ENCODE peak calls at places on chromosome 13, in six cellular contexts. M, K, P, V, L and X are unnamed samples. For H3K27me3, the result is how much of the 10 kb centered on the place peaks cover.

GRCh38 chr13:106143392-106143791 is 392.1 kb downstream of the EFNB2 start:
- DNase-seq in M (no peak), K (peak), P (no peak), V (no peak), L (no peak), X (peak)

GRCh38 chr13:113838711-113839201 is 25.1 kb downstream of the GAS6 start:
- DNase-seq in M (peak), K (no peak), P (no peak), V (no peak), L (peak), X (no peak)

GRCh38 chr13:20654156-20654555 is 49.3 kb upstream of the IL17D start:
- DNase-seq in M (no peak), K (peak), P (no peak), V (no peak), L (no peak), X (no peak)

GRCh38 chr13:105446197-105446596 is 1089.3 kb downstream of the EFNB2 start:
- DNase-seq in M (no peak), K (peak), P (no peak), V (no peak), L (no peak), X (no peak)

GRCh38 chr13:44155422-44156293 is 218.0 kb upstream of the SERP2 start:
- DNase-seq in M (peak), K (peak), P (no peak), V (no peak), L (peak), X (no peak)

GRCh38 chr13:112711528-112712265 is 21.9 kb downstream of the ATP11A start:
- DNase-seq in M (no peak), K (peak), P (no peak), V (no peak), L (peak), X (peak)

GRCh38 chr13:109729031-109729870 is 57.1 kb downstream of the IRS2 start:
- DNase-seq in M (no peak), K (no peak), P (no peak), V (no peak), L (no peak), X (peak)

GRCh38 chr13:27933580-27934328 is 14.0 kb downstream of the PDX1 start:
- DNase-seq in M (no peak), K (no peak), P (no peak), V (no peak), L (no peak), X (no peak)

GRCh38 chr13:99178636-99179035 is 22.0 kb upstream of the UBAC2 start:
- DNase-seq in M (peak), K (no peak), P (peak), V (peak), L (peak), X (no peak)

GRCh38 chr13:64925284-64925683 is 2304.9 kb downstream of the PCDH9 start:
- DNase-seq in M (no peak), K (peak), P (peak), V (no peak), L (no peak), X (no peak)

GRCh38 chr13:40562975-40563349 is 103.5 kb downstream of the FOXO1 start:
- DNase-seq in M (no peak), K (no peak), P (no peak), V (peak), L (no peak), X (no peak)

GRCh38 chr13:114108894-114109293 is 23.5 kb downstream of the RASA3 start:
- DNase-seq in M (peak), K (no peak), P (no peak), V (no peak), L (no peak), X (no peak)

GRCh38 chr13:100203696-100204367 is 114.9 kb downstream of the PCCA start:
- DNase-seq in M (no peak), K (peak), P (peak), V (peak), L (no peak), X (peak)

GRCh38 chr13:110942248-110942981 is 27.5 kb upstream of the ANKRD10 start:
- DNase-seq in M (no peak), K (peak), P (no peak), V (peak), L (no peak), X (peak)

GRCh38 chr13:33016414-33017409 is at the start of gene KL:
- DNase-seq in M (peak), K (no peak), P (no peak), V (peak), L (peak), X (no peak)

GRCh38 chr13:113158946-113159345 is 498 bp downstream of the PROZ start:
- DNase-seq in M (no peak), K (no peak), P (no peak), V (no peak), L (no peak), X (no peak)

GRCh38 chr13:101170306-101170705 is 246.0 kb downstream of the NALCN start:
- DNase-seq in M (no peak), K (no peak), P (no peak), V (no peak), L (no peak), X (no peak)

GRCh38 chr13:88701551-88701950 is 1030.4 kb downstream of the SLITRK5 start:
- DNase-seq in M (no peak), K (no peak), P (no peak), V (no peak), L (no peak), X (peak)

GRCh38 chr13:111883571-111884343 is 183.2 kb upstream of the SOX1 start:
- DNase-seq in M (no peak), K (no peak), P (no peak), V (no peak), L (no peak), X (no peak)

GRCh38 chr13:40189426-40189825 is 477.0 kb downstream of the FOXO1 start:
- DNase-seq in M (no peak), K (no peak), P (no peak), V (no peak), L (no peak), X (no peak)

GRCh38 chr13:36090592-36090991 is 40.6 kb downstream of the DCLK1 start:
- DNase-seq in M (no peak), K (no peak), P (no peak), V (no peak), L (no peak), X (no peak)

GRCh38 chr13:40389081-40389641 is 277.3 kb downstream of the FOXO1 start:
- DNase-seq in M (no peak), K (no peak), P (no peak), V (peak), L (no peak), X (no peak)

GRCh38 chr13:42708391-42708790 is 73.0 kb upstream of the FAM216B start:
- DNase-seq in M (no peak), K (no peak), P (no peak), V (no peak), L (no peak), X (no peak)

GRCh38 chr13:113668491-113668971 is 1.5 kb downstream of the GRK1 start:
- DNase-seq in M (no peak), K (no peak), P (peak), V (no peak), L (no peak), X (no peak)

GRCh38 chr13:37868691-37869505 is 674 bp downstream of the TRPC4 start:
- DNase-seq in M (no peak), K (peak), P (no peak), V (no peak), L (no peak), X (no peak)

GRCh38 chr13:113607477-113608245 is 23.1 kb downstream of the TFDP1 start:
- DNase-seq in M (peak), K (no peak), P (no peak), V (no peak), L (no peak), X (no peak)

GRCh38 chr13:44188257-44188656 is 185.4 kb upstream of the SERP2 start:
- DNase-seq in M (no peak), K (peak), P (no peak), V (no peak), L (no peak), X (peak)

GRCh38 chr13:83297591-83298305 is 584.5 kb downstream of the SLITRK1 start:
- DNase-seq in M (no peak), K (no peak), P (no peak), V (no peak), L (no peak), X (no peak)

GRCh38 chr13:57633141-57633949 is 1.8 kb downstream of the PCDH17 start:
- DNase-seq in M (peak), K (no peak), P (no peak), V (no peak), L (peak), X (no peak)

GRCh38 chr13:26497991-26498423 is 59.5 kb upstream of the WASF3 start:
- DNase-seq in M (no peak), K (peak), P (no peak), V (no peak), L (no peak), X (peak)

GRCh38 chr13:49315036-49315565 is 67.4 kb downstream of the CDADC1 start:
- DNase-seq in M (no peak), K (peak), P (no peak), V (no peak), L (no peak), X (no peak)
- H3K4me3 ChIP-seq in M (no peak), K (no peak), P (no peak), V (no peak), L (no peak), X (no peak)

GRCh38 chr13:52652170-52652979 is at the start of gene SUGT1:
- DNase-seq in M (peak), K (peak), P (peak), V (peak), L (peak), X (peak)
- TF ChIP-seq CTCF in M (peak), K (peak), P (peak), V (peak), L (peak), X (peak)

GRCh38 chr13:93225610-93226009 is 997 bp upstream of the GPC6 start:
- DNase-seq in M (no peak), K (no peak), P (no peak), V (no peak), L (no peak), X (peak)
- H3K27me3 ChIP-seq in M (under half), K (under half), P (under half), V (under half), L (under half), X (under half)

GRCh38 chr13:52849727-52850395 is 1.4 kb upstream of the PCDH8 start:
- DNase-seq in M (no peak), K (no peak), P (no peak), V (no peak), L (no peak), X (no peak)
- H3K4me3 ChIP-seq in M (no peak), K (no peak), P (no peak), V (peak), L (no peak), X (no peak)

GRCh38 chr13:50081899-50082425 is 66.7 kb downstream of the KCNRG start:
- DNase-seq in M (peak), K (peak), P (peak), V (peak), L (peak), X (peak)

GRCh38 chr13:50080856-50081105 is 65.5 kb downstream of the KCNRG start:
- DNase-seq in M (no peak), K (peak), P (no peak), V (no peak), L (no peak), X (peak)

GRCh38 chr13:50082426-50083283 is 67.4 kb downstream of the KCNRG start:
- DNase-seq in M (no peak), K (peak), P (peak), V (no peak), L (peak), X (peak)

GRCh38 chr13:50080158-50080855 is 65.1 kb downstream of the KCNRG start:
- DNase-seq in M (no peak), K (peak), P (peak), V (peak), L (no peak), X (peak)

DNA sequence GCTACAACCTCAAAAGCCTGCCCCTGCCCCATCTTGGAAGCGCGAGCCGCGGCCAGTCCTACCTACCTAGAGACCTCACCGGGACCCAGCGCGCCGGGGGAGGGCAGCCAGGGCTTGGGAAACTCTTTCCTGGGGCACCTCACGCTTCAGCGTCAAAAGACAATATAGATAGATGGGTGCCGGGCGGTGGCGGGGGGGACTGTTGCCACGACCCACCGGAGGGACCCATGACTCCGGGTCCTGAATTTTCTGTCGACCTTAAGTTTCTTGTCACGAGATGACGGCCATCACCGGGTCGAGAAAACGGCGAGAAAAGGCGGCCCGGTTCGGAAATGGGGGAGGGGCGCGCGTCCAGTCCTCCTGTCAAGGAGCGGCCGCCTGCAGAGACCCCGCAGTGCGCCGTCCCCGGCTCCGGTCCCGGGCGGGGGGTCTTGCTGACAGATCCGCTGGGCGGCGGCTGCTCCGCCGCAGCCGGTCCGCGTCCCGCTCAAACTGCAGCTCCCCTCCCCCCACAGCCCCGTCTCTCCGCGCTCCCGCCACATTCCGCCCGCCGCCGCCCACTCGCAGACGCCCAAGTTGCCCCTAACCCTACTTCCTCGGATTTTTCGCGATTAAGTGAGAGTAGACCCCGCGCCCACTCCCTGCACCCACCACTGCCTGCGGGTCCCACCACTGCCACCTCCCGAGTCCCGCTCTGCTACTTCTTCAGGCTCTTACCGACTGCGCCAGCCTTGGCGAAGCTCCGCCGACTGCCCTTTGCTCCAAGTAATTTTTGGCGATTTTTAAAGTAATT is 66.1 kb downstream of the KCNRG start:
- DNase-seq in M (peak), K (no peak), P (peak), V (peak), L (peak), X (peak)
- TF ChIP-seq CTCF in M (no peak), K (no peak), P (peak), V (peak), L (no peak), X (no peak)

DNA sequence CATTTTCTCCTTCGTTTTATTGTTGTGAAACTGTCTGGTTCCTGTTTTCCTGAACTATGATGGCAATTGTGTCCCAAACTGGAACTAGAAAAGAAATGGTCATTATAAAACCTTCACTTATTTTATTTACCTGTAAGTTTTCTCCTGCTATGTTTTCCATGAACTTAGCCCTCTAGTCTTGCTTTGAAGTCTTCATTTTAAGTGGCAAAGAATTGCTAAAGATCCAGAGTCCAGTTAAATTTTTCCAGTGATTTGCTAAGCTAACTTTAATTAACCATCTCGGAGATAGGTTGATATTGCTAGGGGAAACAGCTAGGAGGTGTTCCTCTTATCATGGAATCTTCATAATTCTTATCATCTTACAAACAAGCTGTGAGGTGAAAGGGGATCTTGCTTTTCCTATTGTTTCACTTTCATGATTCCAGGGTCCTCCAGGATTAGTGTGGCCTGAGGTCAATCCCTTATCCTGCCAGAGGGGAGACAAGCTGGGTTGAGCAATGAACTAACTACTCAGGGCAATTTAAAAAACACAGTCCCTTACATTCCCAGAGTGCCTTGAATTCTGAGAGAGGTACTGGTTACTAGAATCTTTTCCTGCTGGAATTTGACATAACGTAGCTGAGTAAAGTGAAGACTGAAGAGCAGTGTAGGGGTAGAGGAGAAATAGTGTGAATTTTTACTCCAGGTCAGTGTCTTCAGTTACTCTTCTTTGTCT is 112.5 kb downstream of the ESD start:
- DNase-seq in M (no peak), K (no peak), P (no peak), V (no peak), L (no peak), X (no peak)
- H3K27me3 ChIP-seq in M (under half), K (under half), P (under half), V (under half), L (under half), X (under half)

GRCh38 chr13:30803791-30804190 is 68.4 kb downstream of the ALOX5AP start:
- DNase-seq in M (no peak), K (no peak), P (no peak), V (no peak), L (no peak), X (no peak)
- H3K4me3 ChIP-seq in M (no peak), K (no peak), P (no peak), V (no peak), L (no peak), X (no peak)

GRCh38 chr13:67343777-67344176 is 113.6 kb upstream of the PCDH9 start:
- DNase-seq in M (no peak), K (no peak), P (no peak), V (no peak), L (no peak), X (peak)
- TF ChIP-seq CTCF in M (no peak), K (no peak), P (no peak), V (no peak), L (no peak), X (no peak)

DNA sequence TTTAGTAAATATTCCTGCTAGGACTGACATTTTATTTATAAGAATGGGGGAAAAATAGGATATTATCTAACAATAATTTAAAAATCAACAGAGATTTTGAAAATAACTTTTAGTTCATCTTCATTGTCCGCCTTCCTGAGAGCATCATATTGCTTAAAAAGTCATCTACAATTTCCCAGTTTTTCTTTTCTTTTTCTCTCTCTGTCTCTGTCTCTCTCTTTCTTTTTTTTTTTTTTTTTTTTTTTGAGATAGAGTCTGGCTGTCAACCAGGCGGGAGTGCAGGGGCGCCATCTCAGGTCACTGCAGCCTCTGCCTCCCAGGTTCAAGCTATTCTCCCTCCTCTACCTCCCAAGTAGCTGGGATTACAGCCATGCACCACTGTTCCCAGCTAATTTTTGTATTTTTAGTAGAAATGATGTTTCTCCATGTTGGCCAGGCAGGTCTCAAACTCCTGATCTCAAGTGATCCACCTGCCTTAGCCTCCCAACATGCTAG is 276.3 kb downstream of the DACH1 start:
- DNase-seq in M (no peak), K (no peak), P (no peak), V (no peak), L (no peak), X (no peak)
- H3K27me3 ChIP-seq in M (under half), K (under half), P (under half), V (under half), L (under half), X (under half)

GRCh38 chr13:96091164-96091931 is 1.4 kb downstream of the HS6ST3 start:
- DNase-seq in M (peak), K (no peak), P (no peak), V (peak), L (peak), X (no peak)

GRCh38 chr13:96089749-96090239 is at the start of gene HS6ST3:
- DNase-seq in M (peak), K (no peak), P (no peak), V (no peak), L (peak), X (peak)

GRCh38 chr13:96093296-96094006 is 3.5 kb downstream of the HS6ST3 start:
- DNase-seq in M (no peak), K (no peak), P (no peak), V (no peak), L (no peak), X (peak)

GRCh38 chr13:96090240-96091101 is 564 bp downstream of the HS6ST3 start:
- DNase-seq in M (peak), K (no peak), P (no peak), V (peak), L (peak), X (no peak)

GRCh38 chr13:96091932-96092253 is 2.0 kb downstream of the HS6ST3 start:
- DNase-seq in M (no peak), K (no peak), P (no peak), V (no peak), L (no peak), X (no peak)
- H3K4me3 ChIP-seq in M (no peak), K (no peak), P (no peak), V (no peak), L (peak), X (no peak)